ENCODE peak calls at places on chromosomes 3 and 15, in seven cellular contexts. J, C, Q, T, B, K and O are unnamed samples.

GRCh38 chr3:129662230-129662629 is 55.8 kb upstream of the PLXND1 start:
- DNase-seq in T (no peak), J (no peak), K (no peak), Q (no peak), B (no peak), C (no peak), O (no peak)

GRCh38 chr3:125582707-125583106 is 12.6 kb downstream of the OSBPL11 start:
- DNase-seq in B (no peak), K (no peak), C (no peak), T (no peak), Q (no peak), J (no peak), O (no peak)

GRCh38 chr3:107989651-107990050 is 101.2 kb downstream of the CD47 start:
- DNase-seq in B (no peak), C (no peak), J (no peak), K (no peak), Q (no peak), T (no peak), O (no peak)

GRCh38 chr3:135412475-135412874 is 553.1 kb upstream of the PPP2R3A start:
- DNase-seq in B (no peak), C (peak), Q (no peak), J (no peak), K (no peak), T (no peak), O (no peak)

GRCh38 chr3:183745300-183746098 is 47.9 kb downstream of the YEATS2 start:
- DNase-seq in K (no peak), C (peak), T (no peak), J (peak), Q (no peak), B (peak), O (no peak)

GRCh38 chr3:42803800-42804112 is 534 bp downstream of the HIGD1A start:
- DNase-seq in K (peak), T (peak), Q (no peak), B (no peak), J (peak), C (peak), O (peak)

GRCh38 chr3:120180731-120181412 is 86.6 kb upstream of the GSK3B start:
- DNase-seq in T (no peak), B (no peak), J (no peak), K (no peak), Q (no peak), C (no peak), O (no peak)

GRCh38 chr15:45167631-45168205 is 20.0 kb downstream of the SHF start:
- DNase-seq in Q (no peak), K (no peak), B (no peak), C (no peak), T (no peak), J (no peak), O (no peak)